ENCODE peak calls at places on chromosomes 3 and 15, in six cellular contexts. W, E, V, I, J and F are unnamed samples.

GRCh38 chr3:188294823-188295487 is 141.0 kb downstream of the LPP start:
- DNase-seq in W (no peak), E (peak; percentile 96), V (peak; percentile 95), I (peak; percentile 91), J (peak; percentile 100), F (peak; percentile 96)

GRCh38 chr3:115989927-115990326 is 366.6 kb downstream of the GAP43 start:
- DNase-seq in W (no peak), E (peak; percentile 77), V (peak; percentile 72), I (no peak), J (peak; percentile 95), F (peak; percentile 70)

GRCh38 chr3:50213383-50213782 is 8.3 kb downstream of the SLC38A3 start:
- DNase-seq in W (no peak), E (no peak), V (no peak), I (no peak), J (no peak), F (no peak)

GRCh38 chr15:78414608-78415250 is 23.3 kb upstream of the IREB2 start:
- DNase-seq in W (no peak), E (no peak), V (no peak), I (no peak), J (no peak), F (no peak)

GRCh38 chr15:48617619-48618018 is 27.9 kb downstream of the FBN1 start:
- DNase-seq in W (no peak), E (peak; percentile 88), V (no peak), I (peak; percentile 95), J (peak; percentile 92), F (peak; percentile 93)

GRCh38 chr3:128416578-128417150 is 50.0 kb downstream of the DNAJB8 start:
- DNase-seq in W (peak; percentile 82), E (peak; percentile 63), V (peak; percentile 77), I (peak; percentile 96), J (peak; percentile 74), F (peak; percentile 85)

GRCh38 chr3:104198136-104198535 is 1168.6 kb upstream of the ALCAM start:
- DNase-seq in W (no peak), E (no peak), V (no peak), I (no peak), J (peak; percentile 20), F (peak; percentile 5)

GRCh38 chr3:15265655-15266509 is 59.8 kb downstream of the CAPN7 start:
- DNase-seq in W (no peak), E (no peak), V (no peak), I (no peak), J (no peak), F (no peak)

GRCh38 chr3:13009946-13010315 is 63.3 kb downstream of the IQSEC1 start:
- DNase-seq in W (no peak), E (no peak), V (no peak), I (no peak), J (no peak), F (no peak)

GRCh38 chr3:108008106-108008505 is 82.7 kb downstream of the CD47 start:
- DNase-seq in W (no peak), E (peak; percentile 25), V (no peak), I (no peak), J (no peak), F (peak; percentile 76)

GRCh38 chr15:70089692-70089971 is 8.1 kb downstream of the TLE3 start:
- DNase-seq in W (no peak), E (peak; percentile 52), V (no peak), I (no peak), J (no peak), F (no peak)

GRCh38 chr3:65787340-65787739 is 251.4 kb downstream of the MAGI1 start:
- DNase-seq in W (no peak), E (no peak), V (no peak), I (no peak), J (no peak), F (no peak)

GRCh38 chr3:11510001-11510760 is 133.5 kb downstream of the VGLL4 start:
- DNase-seq in W (no peak), E (no peak), V (no peak), I (no peak), J (no peak), F (no peak)

GRCh38 chr15:67833504-67834248 is 6.2 kb downstream of the RNU6-1 start:
- DNase-seq in W (peak; percentile 72), E (no peak), V (no peak), I (no peak), J (no peak), F (no peak)

GRCh38 chr3:60490992-60491391 is 760.3 kb downstream of the FHIT start:
- DNase-seq in W (no peak), E (no peak), V (no peak), I (no peak), J (no peak), F (no peak)
- H3K4me3 ChIP-seq in W (no peak overlapping the region), E (no peak overlapping the region), V (no peak overlapping the region), I (no peak overlapping the region), J (no peak overlapping the region), F (no peak overlapping the region)

DNA sequence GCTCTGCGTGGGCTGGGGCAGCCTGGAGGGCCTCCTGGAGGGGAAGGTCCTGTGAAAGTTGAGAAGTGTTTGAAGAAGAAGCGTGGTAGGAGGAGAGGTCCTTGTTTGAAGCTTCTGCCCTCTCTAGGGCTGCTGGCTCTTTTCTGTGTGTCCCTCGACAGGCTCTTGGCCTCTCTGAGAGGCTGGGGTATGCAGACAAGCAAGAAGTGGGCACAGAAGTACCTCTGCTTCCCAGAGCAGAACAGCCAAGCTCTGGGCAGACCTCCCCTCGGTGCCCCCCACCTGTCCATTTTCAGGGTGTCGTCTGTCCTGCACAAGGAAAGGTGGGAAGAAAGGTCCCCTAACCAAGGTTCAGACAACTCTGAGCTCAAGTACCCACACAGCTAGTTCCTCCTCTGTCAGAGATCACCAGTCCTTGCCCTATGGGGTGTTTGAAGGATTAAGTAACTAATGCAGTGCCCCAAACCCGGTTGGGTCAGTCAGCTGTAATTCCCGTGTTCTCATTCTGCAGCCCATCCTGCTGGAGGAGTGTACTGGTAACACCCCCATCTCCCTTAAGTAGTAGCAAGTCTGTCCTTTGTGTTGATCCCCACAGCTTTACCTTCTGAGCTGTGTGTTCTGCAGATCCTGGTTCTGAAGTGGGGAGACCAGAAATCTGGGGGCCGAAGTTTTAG is 6.3 kb downstream of the CSK start:
- DNase-seq in W (no peak), E (no peak), V (no peak), I (no peak), J (no peak), F (no peak)
- TF ChIP-seq CTCF in W (no peak), E (no peak), V (no peak), I (no peak), J (no peak), F (no peak)

GRCh38 chr3:192408007-192408655 is 319.2 kb downstream of the FGF12 start:
- DNase-seq in W (no peak), E (no peak), V (no peak), I (no peak), J (peak; percentile 46), F (no peak)
- H3K4me3 ChIP-seq in W (no peak overlapping the region), E (no peak overlapping the region), V (no peak overlapping the region), I (peak overlapping the region; percentile 48), J (peak overlapping the region; percentile 60), F (no peak overlapping the region)

GRCh38 chr3:32176989-32177701 is 61.3 kb upstream of the CMTM8 start:
- DNase-seq in W (no peak), E (peak; percentile 74), V (peak; percentile 75), I (peak; percentile 28), J (peak; percentile 23), F (peak; percentile 30)

GRCh38 chr3:32181801-32182200 is 56.7 kb upstream of the CMTM8 start:
- DNase-seq in W (no peak), E (no peak), V (no peak), I (no peak), J (no peak), F (no peak)

GRCh38 chr3:32181370-32181769 is 57.1 kb upstream of the CMTM8 start:
- DNase-seq in W (no peak), E (no peak), V (no peak), I (no peak), J (no peak), F (no peak)

GRCh38 chr3:32177702-32178198 is 60.7 kb upstream of the CMTM8 start:
- DNase-seq in W (no peak), E (peak; percentile 92), V (peak; percentile 79), I (peak; percentile 47), J (peak; percentile 63), F (peak; percentile 40)

DNA sequence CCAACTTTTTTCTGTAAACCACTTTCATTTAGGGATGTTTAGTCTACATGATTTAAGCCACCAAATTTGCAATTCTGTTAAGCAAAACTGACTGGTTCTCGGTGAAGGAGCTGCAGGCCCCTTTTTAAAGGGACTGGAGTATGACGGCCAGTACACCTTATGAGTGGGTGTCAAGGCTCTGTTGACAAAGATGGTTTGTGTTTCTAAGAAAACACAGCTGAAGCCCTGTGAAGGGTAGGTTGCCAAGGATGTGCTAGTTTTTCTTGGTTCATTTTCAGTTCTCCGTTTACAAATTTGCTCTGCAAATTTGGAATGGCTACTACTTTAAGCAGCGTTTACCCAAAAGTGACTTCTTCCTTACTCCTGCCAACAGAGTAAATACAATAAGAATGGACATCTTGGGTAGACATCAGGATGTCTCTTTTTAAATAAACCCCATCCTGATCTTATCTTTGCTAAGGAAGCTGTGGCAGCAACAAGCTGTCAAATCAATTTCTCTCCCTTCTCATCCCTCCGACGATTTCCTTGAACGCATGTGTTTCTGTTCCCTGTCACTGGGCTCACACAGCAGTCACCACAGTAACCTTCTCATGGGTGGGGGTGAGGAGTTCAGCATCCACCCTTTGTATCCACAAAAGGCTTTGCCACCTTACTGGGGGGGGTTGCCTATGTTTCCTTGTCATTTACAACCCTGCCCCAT is 58.2 kb upstream of the CMTM8 start:
- DNase-seq in W (no peak), E (no peak), V (no peak), I (no peak), J (no peak), F (no peak)
- TF ChIP-seq CTCF in W (no peak), E (no peak), V (no peak), I (no peak), J (no peak), F (no peak)

DNA sequence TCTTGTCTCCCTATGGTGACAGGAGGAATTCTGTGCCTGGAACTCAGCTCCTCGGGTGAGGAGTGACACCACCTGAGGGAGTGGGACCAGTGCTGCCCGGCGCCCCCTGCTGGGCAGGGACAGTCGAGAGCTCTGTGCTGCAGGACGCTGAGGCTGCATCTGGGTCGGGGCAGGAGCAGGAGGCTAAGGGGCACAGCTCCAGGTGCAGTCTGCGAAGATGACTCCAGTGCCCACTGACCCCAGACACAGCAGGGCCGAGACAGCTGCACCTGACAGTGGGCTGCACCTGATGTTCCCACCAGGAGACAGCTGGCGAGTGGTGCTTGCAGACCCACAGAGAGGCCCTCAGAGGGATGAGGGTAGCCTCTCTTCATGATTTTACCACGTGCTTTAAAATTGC is 152.9 kb downstream of the ATP10A start:
- DNase-seq in W (peak; percentile 68), E (peak; percentile 31), V (no peak), I (no peak), J (no peak), F (peak; percentile 13)
- H3K4me3 ChIP-seq in W (no peak overlapping the region), E (no peak overlapping the region), V (no peak overlapping the region), I (no peak overlapping the region), J (no peak overlapping the region), F (no peak overlapping the region)

DNA sequence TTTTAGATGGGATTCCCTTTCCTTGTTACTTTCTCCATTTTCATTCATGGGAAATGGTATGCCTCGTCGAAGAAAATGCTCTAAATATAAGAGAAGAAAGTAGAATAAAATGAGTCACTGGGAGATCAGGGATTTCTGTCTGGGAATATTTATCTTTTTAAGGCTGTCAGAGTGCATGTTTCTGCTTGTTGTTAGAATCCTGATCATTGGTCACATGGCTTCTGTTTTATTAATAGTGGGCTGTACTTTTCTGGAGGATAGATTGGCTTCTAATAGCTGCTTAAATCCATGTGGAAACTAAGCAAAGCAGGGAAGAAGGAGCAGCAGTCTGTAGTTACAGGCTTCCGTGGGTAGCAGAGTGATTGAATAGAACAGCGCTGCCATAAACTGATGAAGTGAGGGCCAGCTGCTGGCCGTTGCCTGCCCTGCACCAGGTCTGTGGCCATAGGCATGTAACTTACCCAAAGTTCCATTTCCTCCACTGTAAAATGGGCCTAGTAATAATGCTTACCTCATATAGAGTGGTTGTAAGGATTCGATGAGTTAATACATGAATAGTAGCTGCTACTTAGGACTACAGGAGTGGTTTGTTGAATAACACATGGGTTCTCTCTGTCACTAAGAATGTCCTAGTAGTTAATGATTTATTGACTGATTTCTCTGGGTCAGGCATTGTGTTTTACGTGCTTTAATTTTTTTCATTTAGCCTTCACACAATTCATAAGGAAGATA is 289.9 kb downstream of the SATB1 start:
- DNase-seq in W (no peak), E (peak; percentile 57), V (peak; percentile 37), I (no peak), J (peak; percentile 34), F (no peak)
- TF ChIP-seq CTCF in W (no peak), E (no peak), V (no peak), I (no peak), J (no peak), F (no peak)